ENCODE peak calls at places on chromosome 17, in seven cellular contexts. L is posterior vena cava, V is NCI-H510A, O is Kasumi-1, P is amniotic stem cell, M is AG10803, U is A172. E is an unnamed sample.
A peak's percentile ranks its signal among the peaks of the same experiment; 100 is the strongest.

GRCh38 chr17:41615454-41615853 is 2.9 kb upstream of the KRT16 start:
- DNase-seq in L (no peak), V (peak; percentile 52), O (no peak), P (no peak), M (no peak), U (peak; percentile 71), E (no peak)

GRCh38 chr17:19002805-19003542 is 1.6 kb downstream of the FAM83G start:
- DNase-seq in L (no peak), V (no peak), O (no peak), P (no peak), M (peak; percentile 61), U (peak; percentile 56), E (peak; percentile 57)

GRCh38 chr17:8420041-8420934 is 15.4 kb upstream of the NDEL1 start:
- DNase-seq in L (no peak), V (no peak), O (peak; percentile 15), P (no peak), M (peak; percentile 53), U (peak; percentile 50), E (peak; percentile 65)

GRCh38 chr17:80498242-80498919 is 22.0 kb upstream of the NPTX1 start:
- DNase-seq in L (peak; percentile 90), V (no peak), O (no peak), P (no peak), M (peak; percentile 80), U (peak; percentile 76), E (peak; percentile 90)

GRCh38 chr17:40122944-40123810 is 1.4 kb downstream of the MSL1 start:
- DNase-seq in L (peak; percentile 84), V (peak; percentile 28), O (peak; percentile 56), P (no peak), M (peak; percentile 34), U (peak; percentile 32), E (peak; percentile 46)

GRCh38 chr17:78940708-78941107 is 15.5 kb upstream of the TIMP2 start:
- DNase-seq in L (no peak), V (no peak), O (no peak), P (no peak), M (no peak), U (peak; percentile 88), E (peak; percentile 56)

GRCh38 chr17:78883533-78884131 is 19.4 kb downstream of the CEP295NL start:
- DNase-seq in L (peak; percentile 94), V (peak; percentile 59), O (no peak), P (peak; percentile 90), M (peak; percentile 97), U (peak; percentile 98), E (peak; percentile 96)

GRCh38 chr17:78993241-78993956 is 13.7 kb upstream of the LGALS3BP start:
- DNase-seq in L (peak; percentile 78), V (no peak), O (peak; percentile 62), P (peak; percentile 7), M (peak; percentile 29), U (peak; percentile 32), E (peak; percentile 47)

GRCh38 chr17:39123627-39124026 is 27.8 kb downstream of the PLXDC1 start:
- DNase-seq in L (no peak), V (no peak), O (no peak), P (no peak), M (no peak), U (peak; percentile 67), E (peak; percentile 4)

GRCh38 chr17:38701504-38702165 is 3.4 kb upstream of the MLLT6 start:
- DNase-seq in L (no peak), V (peak; percentile 62), O (peak; percentile 28), P (no peak), M (peak; percentile 29), U (peak; percentile 45), E (peak; percentile 32)

GRCh38 chr17:43723697-43724359 is 34.8 kb downstream of the SOST start:
- DNase-seq in L (no peak), V (no peak), O (no peak), P (peak; percentile 26), M (peak; percentile 88), U (peak; percentile 94), E (peak; percentile 45)

GRCh38 chr17:48726182-48726915 is 2.2 kb downstream of the HOXB13 start:
- DNase-seq in L (no peak), V (no peak), O (no peak), P (no peak), M (no peak), U (no peak), E (no peak)

GRCh38 chr17:64313577-64313976 is 50.5 kb upstream of the TEX2 start:
- DNase-seq in L (no peak), V (no peak), O (no peak), P (no peak), M (no peak), U (no peak), E (no peak)

GRCh38 chr17:42363767-42364585 is 24.3 kb downstream of the STAT3 start:
- DNase-seq in L (no peak), V (no peak), O (no peak), P (peak; percentile 61), M (no peak), U (no peak), E (peak; percentile 73)

GRCh38 chr17:17672453-17673368 is 8.5 kb upstream of the RAI1 start:
- DNase-seq in L (no peak), V (no peak), O (peak; percentile 76), P (no peak), M (no peak), U (peak; percentile 38), E (no peak)

GRCh38 chr17:50213026-50214015 is 11.9 kb upstream of the COL1A1 start:
- DNase-seq in L (no peak), V (peak; percentile 11), O (peak; percentile 80), P (no peak), M (no peak), U (peak; percentile 74), E (no peak)

GRCh38 chr17:39212841-39213480 is 12.8 kb downstream of the STAC2 start:
- DNase-seq in L (no peak), V (no peak), O (no peak), P (no peak), M (no peak), U (no peak), E (no peak)

GRCh38 chr17:49496183-49496865 is 1.2 kb downstream of the NGFR start:
- DNase-seq in L (peak; percentile 91), V (peak; percentile 44), O (peak; percentile 15), P (peak; percentile 22), M (peak; percentile 34), U (no peak), E (peak; percentile 25)

GRCh38 chr17:75352079-75352569 is 53.4 kb downstream of the GRB2 start:
- DNase-seq in L (no peak), V (peak; percentile 43), O (no peak), P (no peak), M (no peak), U (no peak), E (no peak)

GRCh38 chr17:43645765-43646481 is 15.8 kb downstream of the MEOX1 start:
- DNase-seq in L (peak; percentile 97), V (no peak), O (no peak), P (no peak), M (peak; percentile 49), U (no peak), E (no peak)

GRCh38 chr17:59277031-59277430 is 54.4 kb upstream of the YPEL2 start:
- DNase-seq in L (no peak), V (no peak), O (peak; percentile 19), P (no peak), M (no peak), U (no peak), E (no peak)

GRCh38 chr17:48106802-48107136 is 797 bp upstream of the SNX11 start:
- DNase-seq in L (no peak), V (no peak), O (no peak), P (no peak), M (no peak), U (no peak), E (no peak)

GRCh38 chr17:67156269-67157199 is 88.5 kb downstream of the HELZ start:
- DNase-seq in L (no peak), V (no peak), O (peak; percentile 16), P (no peak), M (no peak), U (peak; percentile 11), E (peak; percentile 60)

GRCh38 chr17:47172698-47173565 is 16.2 kb downstream of the CDC27 start:
- DNase-seq in L (no peak), V (no peak), O (peak; percentile 37), P (no peak), M (peak; percentile 21), U (no peak), E (no peak)

E was measured in astrocyte of the spinal cord.